ENCODE peak calls at places on chromosomes 6 and 20, in four cellular contexts. N, D, W and L are unnamed samples.

GRCh38 chr6:32815115-32815514 is 1.7 kb downstream of the HLA-DOB start:
- DNase-seq in N (no peak), D (no peak), W (no peak), L (no peak)

GRCh38 chr20:9493818-9494217 is 20.6 kb upstream of the LAMP5 start:
- DNase-seq in N (no peak), W (no peak), D (no peak), L (no peak)

GRCh38 chr6:133983099-133983939 is 30.3 kb downstream of the TBPL1 start:
- DNase-seq in D (no peak), N (peak; percentile 30), W (no peak), L (no peak)

GRCh38 chr20:51480507-51481270 is 61.8 kb downstream of the NFATC2 start:
- DNase-seq in D (no peak), N (no peak), W (no peak), L (peak; percentile 54)

GRCh38 chr20:47466704-47467459 is 34.8 kb upstream of the NCOA3 start:
- DNase-seq in D (no peak), N (no peak), W (no peak), L (no peak)

GRCh38 chr6:107434812-107435211 is 24.6 kb downstream of the PDSS2 start:
- DNase-seq in N (no peak), W (no peak), D (no peak), L (no peak)

GRCh38 chr20:19937651-19938420 is 79.3 kb upstream of the NAA20 start:
- DNase-seq in W (no peak), N (no peak), D (no peak), L (no peak)

GRCh38 chr20:57241592-57241991 is 24.8 kb downstream of the BMP7 start:
- DNase-seq in N (no peak), W (no peak), D (no peak), L (no peak)

GRCh38 chr6:20364327-20364726 is 37.4 kb upstream of the E2F3 start:
- DNase-seq in W (no peak), N (no peak), D (no peak), L (no peak)

GRCh38 chr20:43809206-43809819 is 82.5 kb upstream of the GTSF1L start:
- DNase-seq in D (no peak), N (no peak), W (no peak), L (no peak)

GRCh38 chr6:145548941-145549652 is 186.2 kb downstream of the EPM2A start:
- DNase-seq in D (no peak), N (no peak), W (no peak), L (no peak)

GRCh38 chr20:11894072-11894471 is 23.6 kb upstream of the BTBD3 start:
- DNase-seq in D (no peak), W (no peak), N (no peak), L (no peak)

GRCh38 chr6:152240983-152241766 is 396.0 kb downstream of the SYNE1 start:
- DNase-seq in W (no peak), N (no peak), D (no peak), L (no peak)

GRCh38 chr6:31615748-31616147 is 714 bp downstream of the AIF1 start:
- DNase-seq in D (no peak), N (no peak), W (no peak), L (no peak)

GRCh38 chr6:146850238-146850896 is 251.6 kb downstream of the ADGB start:
- DNase-seq in D (no peak), N (no peak), W (peak; percentile 90), L (no peak)

GRCh38 chr20:32457476-32457986 is 99.4 kb downstream of the ASXL1 start:
- DNase-seq in N (no peak), W (no peak), D (no peak), L (peak; percentile 71)

GRCh38 chr6:45626087-45626891 is 248.6 kb upstream of the SUPT3H start:
- DNase-seq in N (no peak), D (no peak), W (peak; percentile 83), L (no peak)

GRCh38 chr6:147227770-147228320 is 23.6 kb downstream of the STXBP5 start:
- DNase-seq in W (no peak), N (no peak), D (no peak), L (no peak)

GRCh38 chr20:56400001-56400640 is 7.7 kb downstream of the CSTF1 start:
- DNase-seq in W (no peak), D (no peak), N (peak; percentile 43), L (no peak)

GRCh38 chr6:135858941-135859340 is 7.4 kb downstream of the PDE7B start:
- DNase-seq in W (no peak), D (no peak), N (no peak), L (no peak)

GRCh38 chr6:163355471-163355991 is 59.0 kb upstream of the QKI start:
- DNase-seq in D (no peak), N (no peak), W (peak; percentile 75), L (no peak)

GRCh38 chr6:111624391-111625098 is 18.9 kb upstream of the TRAF3IP2 start:
- DNase-seq in N (no peak), D (no peak), W (no peak), L (no peak)

GRCh38 chr6:116180375-116180774 is 54.4 kb upstream of the COL10A1 start:
- DNase-seq in N (no peak), W (no peak), D (no peak), L (no peak)

GRCh38 chr6:134609862-134610261 is 291.9 kb upstream of the SGK1 start:
- DNase-seq in W (no peak), D (no peak), N (no peak), L (no peak)

GRCh38 chr6:8230357-8230756 is 128.0 kb upstream of the EEF1E1 start:
- DNase-seq in W (no peak), D (no peak), N (no peak), L (no peak)

GRCh38 chr6:136822051-136822378 is 377 bp upstream of the PEX7 start:
- DNase-seq in W (no peak), N (no peak), D (no peak), L (no peak)

GRCh38 chr20:6590891-6591679 is 176.4 kb upstream of the BMP2 start:
- DNase-seq in D (no peak), W (peak; percentile 88), N (no peak), L (no peak)

GRCh38 chr6:43076928-43077809 is 1.1 kb downstream of the PTK7 start:
- DNase-seq in N (no peak), W (no peak), D (no peak), L (no peak)

GRCh38 chr6:11393713-11394627 is 143.6 kb upstream of the TMEM170B start:
- DNase-seq in N (no peak), W (no peak), D (no peak), L (no peak)

GRCh38 chr6:141041596-141042087 is 1091.1 kb upstream of the GJE1 start:
- DNase-seq in W (no peak), N (no peak), D (no peak), L (no peak)

GRCh38 chr6:6703720-6704422 is 115.4 kb downstream of the LY86 start:
- DNase-seq in W (no peak), N (no peak), D (no peak), L (no peak)

GRCh38 chr6:9412951-9413559 is 977.7 kb upstream of the SLC35B3 start:
- DNase-seq in W (no peak), D (no peak), N (no peak), L (no peak)

GRCh38 chr6:119192200-119192599 is 113.7 kb upstream of the FAM184A start:
- DNase-seq in D (no peak), W (no peak), N (no peak), L (no peak)

GRCh38 chr6:13413466-13413862 is 73.9 kb downstream of the GFOD1 start:
- DNase-seq in N (no peak), W (no peak), D (no peak), L (no peak)

GRCh38 chr20:53929974-53930650 is 140.3 kb downstream of the BCAS1 start:
- DNase-seq in D (no peak), N (no peak), W (no peak), L (no peak)

GRCh38 chr6:3147914-3148757 is 9.2 kb downstream of the TUBB2A start:
- DNase-seq in D (no peak), W (no peak), N (no peak), L (no peak)

GRCh38 chr20:61502433-61502832 is 250.4 kb downstream of the CDH4 start:
- DNase-seq in N (no peak), W (peak; percentile 4), D (no peak), L (no peak)